ENCODE peak calls at places on chromosome 17, in five cellular contexts. H is GM04503, C is fibroblast of mammary gland, A is ecto neural progenitor cell, Q is NCI-H2171. E is an unnamed sample.

GRCh38 chr17:7575481-7575883 is 4.0 kb upstream of the CD68 start:
- DNase-seq in H (no peak), C (no peak), A (no peak), Q (no peak), E (no peak)

GRCh38 chr17:40530988-40531971 is 29.9 kb upstream of the TNS4 start:
- DNase-seq in H (no peak), C (no peak), A (no peak), Q (no peak), E (no peak)

GRCh38 chr17:40922239-40922638 is 15.2 kb downstream of the KRT23 start:
- DNase-seq in H (peak; percentile 78), C (peak; percentile 89), A (no peak), Q (no peak), E (no peak)

GRCh38 chr17:2393184-2393953 is 7.5 kb downstream of the MNT start:
- DNase-seq in H (no peak), C (peak; percentile 78), A (peak; percentile 95), Q (peak; percentile 93), E (peak; percentile 86)

GRCh38 chr17:64357191-64357981 is 33.3 kb downstream of the PECAM1 start:
- DNase-seq in H (peak; percentile 95), C (peak; percentile 100), A (no peak), Q (peak; percentile 80), E (peak; percentile 46)

GRCh38 chr17:55540414-55541091 is 29.3 kb upstream of the SMIM36 start:
- DNase-seq in H (peak; percentile 14), C (peak; percentile 88), A (no peak), Q (no peak), E (no peak)

GRCh38 chr17:57995076-57995956 is 7.3 kb upstream of the VEZF1 start:
- DNase-seq in H (peak; percentile 50), C (peak; percentile 86), A (peak; percentile 76), Q (peak; percentile 88), E (peak; percentile 84)

GRCh38 chr17:10772425-10773380 is 31.2 kb downstream of the TMEM238L start:
- DNase-seq in H (no peak), C (peak; percentile 37), A (peak; percentile 74), Q (no peak), E (peak; percentile 91)

GRCh38 chr17:27310548-27311110 is 16.7 kb downstream of the WSB1 start:
- DNase-seq in H (no peak), C (no peak), A (no peak), Q (no peak), E (no peak)

GRCh38 chr17:76659928-76660614 is 16.5 kb upstream of the ST6GALNAC1 start:
- DNase-seq in H (no peak), C (no peak), A (no peak), Q (peak; percentile 42), E (no peak)

GRCh38 chr17:38703742-38704644 is 1.1 kb upstream of the MLLT6 start:
- DNase-seq in H (no peak), C (peak; percentile 26), A (peak; percentile 85), Q (peak; percentile 13), E (peak; percentile 100)

GRCh38 chr17:19343671-19344151 is 18.8 kb downstream of the B9D1 start:
- DNase-seq in H (no peak), C (no peak), A (no peak), Q (no peak), E (peak; percentile 41)

GRCh38 chr17:74245145-74245817 is 28.8 kb upstream of the DNAI2 start:
- DNase-seq in H (no peak), C (no peak), A (peak; percentile 92), Q (no peak), E (peak; percentile 81)

GRCh38 chr17:63544467-63545301 is 5.6 kb upstream of the DCAF7 start:
- DNase-seq in H (no peak), C (no peak), A (peak; percentile 46), Q (no peak), E (peak; percentile 44)

GRCh38 chr17:81003711-81004335 is 12.2 kb downstream of the CHMP6 start:
- DNase-seq in H (no peak), C (no peak), A (no peak), Q (no peak), E (no peak)

GRCh38 chr17:50219939-50220465 is 18.6 kb upstream of the COL1A1 start:
- DNase-seq in H (no peak), C (peak; percentile 65), A (peak; percentile 83), Q (no peak), E (no peak)

GRCh38 chr17:55275894-55276804 is 11.4 kb downstream of the HLF start:
- DNase-seq in H (no peak), C (peak; percentile 12), A (no peak), Q (no peak), E (no peak)

GRCh38 chr17:13562271-13562800 is 39.4 kb downstream of the HS3ST3A1 start:
- DNase-seq in H (no peak), C (peak; percentile 98), A (no peak), Q (no peak), E (no peak)

GRCh38 chr17:14741516-14741915 is 440.6 kb downstream of the HS3ST3B1 start:
- DNase-seq in H (no peak), C (peak; percentile 75), A (no peak), Q (no peak), E (no peak)

GRCh38 chr17:32909787-32910369 is 18.1 kb upstream of the TMEM98 start:
- DNase-seq in H (peak; percentile 58), C (peak; percentile 88), A (peak; percentile 79), Q (peak; percentile 42), E (peak; percentile 90)

GRCh38 chr17:20103454-20104448 is 94.6 kb downstream of the SPECC1 start:
- DNase-seq in H (no peak), C (no peak), A (no peak), Q (no peak), E (no peak)

GRCh38 chr17:68533887-68534700 is 21.9 kb downstream of the PRKAR1A start:
- DNase-seq in H (peak; percentile 13), C (peak; percentile 89), A (no peak), Q (no peak), E (no peak)

GRCh38 chr17:82270651-82271050 is 2.8 kb downstream of the CSNK1D start:
- DNase-seq in H (no peak), C (no peak), A (no peak), Q (no peak), E (no peak)

GRCh38 chr17:68820825-68821481 is 134.2 kb downstream of the ABCA8 start:
- DNase-seq in H (no peak), C (no peak), A (no peak), Q (no peak), E (no peak)

GRCh38 chr17:82107341-82107860 is 9.4 kb upstream of the FASN start:
- DNase-seq in H (no peak), C (no peak), A (no peak), Q (no peak), E (no peak)

GRCh38 chr17:27756467-27757371 is 43.6 kb downstream of the NOS2 start:
- DNase-seq in H (no peak), C (peak; percentile 57), A (peak; percentile 74), Q (no peak), E (peak; percentile 72)

GRCh38 chr17:6753565-6753964 is 2.3 kb upstream of the XAF1 start:
- DNase-seq in H (no peak), C (no peak), A (no peak), Q (no peak), E (no peak)

GRCh38 chr17:77708049-77708448 is 250.5 kb upstream of the TNRC6C start:
- DNase-seq in H (no peak), C (no peak), A (peak; percentile 32), Q (no peak), E (peak; percentile 23)

GRCh38 chr17:79047923-79048825 is 24.2 kb downstream of the C1QTNF1 start:
- DNase-seq in H (no peak), C (peak; percentile 45), A (no peak), Q (no peak), E (no peak)

E was measured in H9.